ENCODE peak calls at places on chromosome 13, in eight cellular contexts. One of them, this sample, is unnamed.

GRCh38 chr13:98221234-98221633 is 44.2 kb upstream of the RNF113B start:
- DNase-seq in nephron progenitor cell: no peak
- DNase-seq in activated T-helper 9 cell treated with anti-CD3 and anti-CD28 coated beads, Interleukin-2, amount 50 U/mL, for 16 hours: no peak
- DNase-seq in ascending aorta: no peak
- DNase-seq in choroid plexus epithelial cell: no peak
- DNase-seq in T-helper 2 cell: no peak
- DNase-seq in endodermal cell: peak; percentile 23
- DNase-seq in mucosa of gallbladder: no peak
- DNase-seq in this sample: no peak

GRCh38 chr13:99542788-99543406 is 41.6 kb downstream of the TM9SF2 start:
- DNase-seq in choroid plexus epithelial cell: no peak
- DNase-seq in nephron progenitor cell: no peak
- DNase-seq in ascending aorta: no peak
- DNase-seq in activated T-helper 9 cell treated with anti-CD3 and anti-CD28 coated beads, Interleukin-2, amount 50 U/mL, for 16 hours: no peak
- DNase-seq in mucosa of gallbladder: no peak
- DNase-seq in endodermal cell: no peak
- DNase-seq in T-helper 2 cell: peak; percentile 17
- DNase-seq in this sample: no peak

GRCh38 chr13:99315186-99315585 is 8.0 kb upstream of the GPR183 start:
- DNase-seq in endodermal cell: no peak
- DNase-seq in mucosa of gallbladder: no peak
- DNase-seq in choroid plexus epithelial cell: no peak
- DNase-seq in T-helper 2 cell: no peak
- DNase-seq in activated T-helper 9 cell treated with anti-CD3 and anti-CD28 coated beads, Interleukin-2, amount 50 U/mL, for 16 hours: no peak
- DNase-seq in nephron progenitor cell: no peak
- DNase-seq in ascending aorta: no peak
- DNase-seq in this sample: no peak

GRCh38 chr13:32889986-32890565 is 126.1 kb upstream of the KL start:
- DNase-seq in T-helper 2 cell: no peak
- DNase-seq in mucosa of gallbladder: no peak
- DNase-seq in ascending aorta: no peak
- DNase-seq in endodermal cell: no peak
- DNase-seq in choroid plexus epithelial cell: no peak
- DNase-seq in activated T-helper 9 cell treated with anti-CD3 and anti-CD28 coated beads, Interleukin-2, amount 50 U/mL, for 16 hours: no peak
- DNase-seq in nephron progenitor cell: no peak
- DNase-seq in this sample: no peak

GRCh38 chr13:103282571-103283450 is 216.6 kb upstream of the SLC10A2 start:
- DNase-seq in mucosa of gallbladder: no peak
- DNase-seq in nephron progenitor cell: peak; percentile 15
- DNase-seq in activated T-helper 9 cell treated with anti-CD3 and anti-CD28 coated beads, Interleukin-2, amount 50 U/mL, for 16 hours: no peak
- DNase-seq in T-helper 2 cell: no peak
- DNase-seq in ascending aorta: no peak
- DNase-seq in choroid plexus epithelial cell: peak; percentile 93
- DNase-seq in endodermal cell: peak; percentile 63
- DNase-seq in this sample: no peak

GRCh38 chr13:75366380-75367280 is 115.3 kb downstream of the TBC1D4 start:
- DNase-seq in choroid plexus epithelial cell: peak; percentile 38
- DNase-seq in activated T-helper 9 cell treated with anti-CD3 and anti-CD28 coated beads, Interleukin-2, amount 50 U/mL, for 16 hours: no peak
- DNase-seq in T-helper 2 cell: no peak
- DNase-seq in nephron progenitor cell: no peak
- DNase-seq in ascending aorta: no peak
- DNase-seq in endodermal cell: no peak
- DNase-seq in mucosa of gallbladder: no peak
- DNase-seq in this sample: no peak

GRCh38 chr13:112069727-112070300 is 2.9 kb downstream of the SOX1 start:
- DNase-seq in nephron progenitor cell: peak; percentile 21
- DNase-seq in ascending aorta: no peak
- DNase-seq in mucosa of gallbladder: no peak
- DNase-seq in T-helper 2 cell: no peak
- DNase-seq in choroid plexus epithelial cell: no peak
- DNase-seq in endodermal cell: peak; percentile 51
- DNase-seq in activated T-helper 9 cell treated with anti-CD3 and anti-CD28 coated beads, Interleukin-2, amount 50 U/mL, for 16 hours: no peak
- DNase-seq in this sample: no peak

GRCh38 chr13:71864094-71864980 is 2.7 kb downstream of the DACH1 start:
- DNase-seq in activated T-helper 9 cell treated with anti-CD3 and anti-CD28 coated beads, Interleukin-2, amount 50 U/mL, for 16 hours: no peak
- DNase-seq in ascending aorta: no peak
- DNase-seq in endodermal cell: no peak
- DNase-seq in T-helper 2 cell: no peak
- DNase-seq in choroid plexus epithelial cell: no peak
- DNase-seq in nephron progenitor cell: peak; percentile 70
- DNase-seq in mucosa of gallbladder: peak; percentile 86
- DNase-seq in this sample: peak; percentile 47

GRCh38 chr13:26619321-26619720 is 61.8 kb downstream of the WASF3 start:
- DNase-seq in mucosa of gallbladder: no peak
- DNase-seq in choroid plexus epithelial cell: peak; percentile 67
- DNase-seq in activated T-helper 9 cell treated with anti-CD3 and anti-CD28 coated beads, Interleukin-2, amount 50 U/mL, for 16 hours: no peak
- DNase-seq in T-helper 2 cell: no peak
- DNase-seq in endodermal cell: no peak
- DNase-seq in ascending aorta: no peak
- DNase-seq in nephron progenitor cell: no peak
- DNase-seq in this sample: no peak

GRCh38 chr13:51768378-51768921 is 35.5 kb downstream of the DHRS12 start:
- DNase-seq in endodermal cell: peak; percentile 89
- DNase-seq in choroid plexus epithelial cell: no peak
- DNase-seq in T-helper 2 cell: no peak
- DNase-seq in nephron progenitor cell: peak; percentile 21
- DNase-seq in mucosa of gallbladder: no peak
- DNase-seq in activated T-helper 9 cell treated with anti-CD3 and anti-CD28 coated beads, Interleukin-2, amount 50 U/mL, for 16 hours: no peak
- DNase-seq in ascending aorta: no peak
- DNase-seq in this sample: peak; percentile 56

GRCh38 chr13:45838171-45838745 is 13.3 kb downstream of the SIAH3 start:
- DNase-seq in ascending aorta: no peak
- DNase-seq in mucosa of gallbladder: no peak
- DNase-seq in nephron progenitor cell: no peak
- DNase-seq in activated T-helper 9 cell treated with anti-CD3 and anti-CD28 coated beads, Interleukin-2, amount 50 U/mL, for 16 hours: no peak
- DNase-seq in endodermal cell: no peak
- DNase-seq in T-helper 2 cell: no peak
- DNase-seq in choroid plexus epithelial cell: no peak
- DNase-seq in this sample: no peak

GRCh38 chr13:28306325-28306724 is 168.0 kb downstream of the PAN3 start:
- DNase-seq in activated T-helper 9 cell treated with anti-CD3 and anti-CD28 coated beads, Interleukin-2, amount 50 U/mL, for 16 hours: no peak
- DNase-seq in mucosa of gallbladder: no peak
- DNase-seq in T-helper 2 cell: no peak
- DNase-seq in ascending aorta: no peak
- DNase-seq in choroid plexus epithelial cell: no peak
- DNase-seq in endodermal cell: no peak
- DNase-seq in nephron progenitor cell: no peak
- DNase-seq in this sample: no peak

GRCh38 chr13:106318941-106319411 is 216.5 kb downstream of the EFNB2 start:
- DNase-seq in choroid plexus epithelial cell: peak; percentile 98
- DNase-seq in mucosa of gallbladder: no peak
- DNase-seq in ascending aorta: no peak
- DNase-seq in activated T-helper 9 cell treated with anti-CD3 and anti-CD28 coated beads, Interleukin-2, amount 50 U/mL, for 16 hours: no peak
- DNase-seq in nephron progenitor cell: no peak
- DNase-seq in endodermal cell: peak; percentile 64
- DNase-seq in T-helper 2 cell: no peak
- DNase-seq in this sample: no peak

GRCh38 chr13:73521291-73521626 is 462.5 kb downstream of the KLF5 start:
- DNase-seq in ascending aorta: no peak
- DNase-seq in choroid plexus epithelial cell: no peak
- DNase-seq in mucosa of gallbladder: no peak
- DNase-seq in activated T-helper 9 cell treated with anti-CD3 and anti-CD28 coated beads, Interleukin-2, amount 50 U/mL, for 16 hours: no peak
- DNase-seq in nephron progenitor cell: no peak
- DNase-seq in T-helper 2 cell: no peak
- DNase-seq in endodermal cell: no peak
- DNase-seq in this sample: no peak

GRCh38 chr13:41700790-41701310 is 243.5 kb downstream of the RGCC start:
- DNase-seq in ascending aorta: no peak
- DNase-seq in activated T-helper 9 cell treated with anti-CD3 and anti-CD28 coated beads, Interleukin-2, amount 50 U/mL, for 16 hours: no peak
- DNase-seq in choroid plexus epithelial cell: peak; percentile 63
- DNase-seq in endodermal cell: no peak
- DNase-seq in mucosa of gallbladder: peak; percentile 25
- DNase-seq in nephron progenitor cell: no peak
- DNase-seq in T-helper 2 cell: no peak
- DNase-seq in this sample: no peak

GRCh38 chr13:40534456-40534855 is 132.0 kb downstream of the FOXO1 start:
- DNase-seq in mucosa of gallbladder: no peak
- DNase-seq in choroid plexus epithelial cell: peak; percentile 72
- DNase-seq in nephron progenitor cell: no peak
- DNase-seq in T-helper 2 cell: no peak
- DNase-seq in activated T-helper 9 cell treated with anti-CD3 and anti-CD28 coated beads, Interleukin-2, amount 50 U/mL, for 16 hours: no peak
- DNase-seq in ascending aorta: no peak
- DNase-seq in endodermal cell: no peak
- DNase-seq in this sample: no peak

GRCh38 chr13:67223024-67223423 is 7.1 kb downstream of the PCDH9 start:
- DNase-seq in choroid plexus epithelial cell: peak; percentile 66
- DNase-seq in mucosa of gallbladder: no peak
- DNase-seq in activated T-helper 9 cell treated with anti-CD3 and anti-CD28 coated beads, Interleukin-2, amount 50 U/mL, for 16 hours: no peak
- DNase-seq in ascending aorta: no peak
- DNase-seq in nephron progenitor cell: no peak
- DNase-seq in endodermal cell: no peak
- DNase-seq in T-helper 2 cell: no peak
- DNase-seq in this sample: no peak

GRCh38 chr13:33145667-33146066 is 129.4 kb downstream of the KL start:
- DNase-seq in activated T-helper 9 cell treated with anti-CD3 and anti-CD28 coated beads, Interleukin-2, amount 50 U/mL, for 16 hours: no peak
- DNase-seq in endodermal cell: no peak
- DNase-seq in choroid plexus epithelial cell: no peak
- DNase-seq in nephron progenitor cell: no peak
- DNase-seq in mucosa of gallbladder: no peak
- DNase-seq in ascending aorta: no peak
- DNase-seq in T-helper 2 cell: no peak
- DNase-seq in this sample: no peak

GRCh38 chr13:27481766-27482165 is 31.4 kb upstream of the MTIF3 start:
- DNase-seq in endodermal cell: peak; percentile 96
- DNase-seq in mucosa of gallbladder: peak; percentile 58
- DNase-seq in nephron progenitor cell: peak; percentile 75
- DNase-seq in T-helper 2 cell: no peak
- DNase-seq in ascending aorta: no peak
- DNase-seq in choroid plexus epithelial cell: peak; percentile 63
- DNase-seq in activated T-helper 9 cell treated with anti-CD3 and anti-CD28 coated beads, Interleukin-2, amount 50 U/mL, for 16 hours: no peak
- DNase-seq in this sample: peak; percentile 89

GRCh38 chr13:110308377-110309158 is 1.5 kb downstream of the COL4A2 start:
- DNase-seq in nephron progenitor cell: peak; percentile 59
- DNase-seq in T-helper 2 cell: no peak
- DNase-seq in mucosa of gallbladder: no peak
- DNase-seq in ascending aorta: no peak
- DNase-seq in choroid plexus epithelial cell: peak; percentile 68
- DNase-seq in activated T-helper 9 cell treated with anti-CD3 and anti-CD28 coated beads, Interleukin-2, amount 50 U/mL, for 16 hours: no peak
- DNase-seq in endodermal cell: peak; percentile 83
- DNase-seq in this sample: peak; percentile 43

GRCh38 chr13:39306639-39307589 is 268.7 kb downstream of the NHLRC3 start:
- DNase-seq in endodermal cell: no peak
- DNase-seq in choroid plexus epithelial cell: no peak
- DNase-seq in T-helper 2 cell: no peak
- DNase-seq in nephron progenitor cell: no peak
- DNase-seq in activated T-helper 9 cell treated with anti-CD3 and anti-CD28 coated beads, Interleukin-2, amount 50 U/mL, for 16 hours: no peak
- DNase-seq in mucosa of gallbladder: no peak
- DNase-seq in ascending aorta: no peak
- DNase-seq in this sample: no peak

This sample was measured in iPS-NIHi11.